ENCODE peak calls at places on chromosomes 3 and 15, in seven cellular contexts. W, Q, B, Z, H, E and C are unnamed samples.

GRCh38 chr15:88974392-88974791 is 61.2 kb upstream of the MFGE8 start:
- DNase-seq in W (no peak), Q (no peak), B (no peak), Z (no peak), H (no peak), E (no peak), C (no peak)

GRCh38 chr3:52237006-52237658 is 1.8 kb downstream of the TWF2 start:
- DNase-seq in W (no peak), Q (no peak), B (no peak), Z (no peak), H (no peak), E (no peak), C (no peak)

GRCh38 chr3:36969540-36970432 is 23.1 kb downstream of the EPM2AIP1 start:
- DNase-seq in W (peak; percentile 73), Q (no peak), B (no peak), Z (peak; percentile 80), H (peak; percentile 94), E (peak; percentile 88), C (no peak)

GRCh38 chr15:38085931-38086562 is 151.6 kb downstream of the TMCO5A start:
- DNase-seq in W (no peak), Q (no peak), B (no peak), Z (peak; percentile 36), H (no peak), E (no peak), C (no peak)

GRCh38 chr3:8445861-8446260 is 55.8 kb upstream of the LMCD1 start:
- DNase-seq in W (no peak), Q (no peak), B (no peak), Z (no peak), H (no peak), E (no peak), C (no peak)

GRCh38 chr15:47788685-47789084 is 71.4 kb downstream of the SEMA6D start:
- DNase-seq in W (no peak), Q (no peak), B (no peak), Z (no peak), H (no peak), E (no peak), C (no peak)

GRCh38 chr3:144028798-144029411 is 57.3 kb downstream of the DIPK2A start:
- DNase-seq in W (no peak), Q (no peak), B (no peak), Z (peak; percentile 72), H (no peak), E (no peak), C (no peak)

GRCh38 chr3:49617390-49618013 is 56.6 kb upstream of the APEH start:
- DNase-seq in W (no peak), Q (no peak), B (no peak), Z (no peak), H (no peak), E (no peak), C (no peak)

GRCh38 chr15:91970142-91970541 is 116.6 kb downstream of the SLCO3A1 start:
- DNase-seq in W (no peak), Q (no peak), B (no peak), Z (no peak), H (no peak), E (no peak), C (no peak)

GRCh38 chr15:98547741-98548166 is 100.6 kb upstream of the IGF1R start:
- DNase-seq in W (no peak), Q (no peak), B (no peak), Z (no peak), H (no peak), E (no peak), C (no peak)

GRCh38 chr15:58399737-58400136 is 32.1 kb upstream of the LIPC start:
- DNase-seq in W (no peak), Q (no peak), B (no peak), Z (no peak), H (no peak), E (no peak), C (no peak)

GRCh38 chr3:123449986-123450474 is 1.1 kb upstream of the ADCY5 start:
- DNase-seq in W (no peak), Q (no peak), B (no peak), Z (no peak), H (no peak), E (peak; percentile 79), C (no peak)

GRCh38 chr3:42228796-42229195 is 37.2 kb downstream of the CCK start:
- DNase-seq in W (peak; percentile 20), Q (no peak), B (no peak), Z (no peak), H (peak; percentile 31), E (no peak), C (no peak)

GRCh38 chr3:68256635-68257034 is 602.2 kb upstream of the SUCLG2 start:
- DNase-seq in W (no peak), Q (no peak), B (no peak), Z (no peak), H (no peak), E (peak; percentile 8), C (no peak)

GRCh38 chr3:66133050-66133757 is 87.6 kb upstream of the SLC25A26 start:
- DNase-seq in W (peak; percentile 16), Q (no peak), B (no peak), Z (no peak), H (no peak), E (no peak), C (no peak)

GRCh38 chr15:77992356-77993222 is 84.9 kb downstream of the TBC1D2B start:
- DNase-seq in W (no peak), Q (no peak), B (no peak), Z (peak; percentile 74), H (no peak), E (peak; percentile 52), C (no peak)

GRCh38 chr3:159453036-159453435 is 535.6 kb upstream of the IL12A start:
- DNase-seq in W (no peak), Q (no peak), B (no peak), Z (no peak), H (no peak), E (peak; percentile 8), C (no peak)

GRCh38 chr3:74167926-74168325 is 446.5 kb downstream of the CNTN3 start:
- DNase-seq in W (no peak), Q (no peak), B (no peak), Z (no peak), H (no peak), E (no peak), C (no peak)

GRCh38 chr3:50358927-50359759 is at the start of gene TMEM115:
- DNase-seq in W (peak; percentile 97), Q (peak; percentile 96), B (peak; percentile 98), Z (peak; percentile 93), H (peak; percentile 92), E (peak; percentile 98), C (peak; percentile 87)

GRCh38 chr3:52450489-52451236 is 3.2 kb downstream of the TNNC1 start:
- DNase-seq in W (no peak), Q (no peak), B (no peak), Z (no peak), H (no peak), E (no peak), C (no peak)

GRCh38 chr15:88258021-88258641 is 1.6 kb upstream of the NTRK3 start:
- DNase-seq in W (peak; percentile 8), Q (peak; percentile 16), B (peak; percentile 44), Z (no peak), H (peak; percentile 19), E (peak; percentile 66), C (no peak)

DNA sequence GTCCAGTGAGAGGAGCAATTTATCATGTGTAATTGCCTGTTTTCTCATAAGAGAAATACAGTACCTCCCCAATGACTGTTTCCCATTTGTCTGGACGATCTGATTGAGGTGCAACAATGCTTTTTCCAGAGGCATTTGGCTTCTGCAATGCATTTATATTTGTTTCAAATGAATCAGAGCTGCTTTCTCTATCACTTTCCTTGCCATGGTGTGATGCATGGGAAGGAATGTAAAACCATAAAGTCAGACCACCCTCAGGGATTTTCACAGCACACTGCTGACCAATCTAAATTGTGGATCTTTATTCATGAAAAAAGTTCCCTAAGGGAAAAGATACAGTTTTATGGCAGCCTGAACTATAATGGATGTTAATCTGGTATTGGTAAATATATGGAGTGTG is 333.0 kb downstream of the ZNF385D start:
- DNase-seq in W (no peak), Q (no peak), B (no peak), Z (no peak), H (no peak), E (no peak), C (no peak)
- TF ChIP-seq SIN3A in W (no peak), Q (no peak), B (no peak), Z (no peak), H (no peak), E (no peak), C (no peak)

GRCh38 chr3:131361464-131362421 is 19.8 kb upstream of the NUDT16 start:
- DNase-seq in W (no peak), Q (peak; percentile 98), B (peak; percentile 95), Z (peak; percentile 37), H (peak; percentile 91), E (no peak), C (peak; percentile 67)
- TF ChIP-seq SIN3A in W (no peak), Q (peak; percentile 79), B (peak; percentile 39), Z (no peak), H (no peak), E (no peak), C (no peak)

DNA sequence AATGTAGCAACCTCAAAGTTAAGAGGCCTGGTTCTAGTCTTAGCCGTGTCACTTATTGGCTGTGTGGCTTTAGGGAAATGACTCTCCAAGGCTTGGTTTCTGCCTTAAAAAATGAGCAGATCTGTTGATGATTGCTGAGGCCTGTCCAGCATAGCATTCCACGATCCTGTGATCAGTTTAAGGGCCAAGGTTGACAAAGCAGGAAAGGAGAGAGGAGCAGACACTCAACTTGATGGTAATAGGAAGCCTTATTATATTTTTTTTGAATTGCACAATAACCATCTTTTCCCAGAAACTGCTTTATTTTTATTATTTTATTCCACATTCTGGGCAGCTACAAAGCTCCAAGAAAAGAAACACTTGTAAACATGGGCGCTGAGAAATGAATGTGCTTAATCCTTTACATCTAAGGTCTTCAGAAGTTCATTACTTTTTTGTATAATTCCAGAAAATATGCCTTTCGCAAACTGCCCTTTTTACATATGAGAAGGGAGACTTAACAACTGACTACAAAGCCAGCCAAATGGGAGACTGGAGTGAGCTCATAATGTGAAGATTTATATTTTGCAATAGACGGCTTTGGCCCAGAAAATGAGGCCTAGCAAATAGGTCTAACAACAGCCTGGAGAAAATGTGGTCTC is 241.0 kb downstream of the ATP8B4 start:
- DNase-seq in W (no peak), Q (no peak), B (no peak), Z (no peak), H (no peak), E (no peak), C (no peak)
- TF ChIP-seq SIN3A in W (no peak), Q (no peak), B (no peak), Z (no peak), H (no peak), E (no peak), C (no peak)

DNA sequence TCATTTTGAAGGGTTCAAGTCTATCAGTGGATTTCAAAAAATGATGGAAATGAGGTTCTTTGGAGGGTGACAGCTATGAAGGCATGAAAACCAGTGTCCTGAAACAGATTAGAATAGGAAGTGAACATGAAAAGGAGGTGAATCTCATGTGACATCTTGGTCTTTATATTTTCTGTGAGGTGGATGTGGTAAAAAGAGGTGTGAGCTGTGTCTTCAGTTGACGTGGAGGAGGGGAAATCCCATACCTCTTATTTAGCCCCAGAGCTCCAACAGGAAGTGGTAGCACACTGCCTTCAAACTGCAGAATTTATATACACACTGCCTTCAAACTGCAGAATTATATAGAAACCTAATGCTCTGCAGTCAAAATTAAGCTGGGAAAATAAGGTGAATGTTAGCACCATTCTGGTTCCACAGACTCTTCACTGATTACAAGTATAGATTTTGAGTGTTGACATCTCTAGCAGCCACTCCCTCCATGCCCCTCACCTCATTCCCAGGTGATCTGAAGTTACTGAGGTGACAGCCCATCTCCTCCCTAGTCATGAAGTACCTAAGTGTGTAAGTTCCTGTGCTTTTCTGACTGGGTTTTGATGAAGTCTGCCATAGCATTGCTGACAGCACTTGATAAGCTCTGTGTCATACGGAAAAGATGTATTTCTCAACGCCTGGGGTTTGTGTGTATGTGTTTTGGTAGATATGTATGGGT is 2.6 kb downstream of the RAB8B start:
- DNase-seq in W (no peak), Q (no peak), B (no peak), Z (peak; percentile 87), H (peak; percentile 47), E (no peak), C (no peak)
- TF ChIP-seq SIN3A in W (no peak), Q (no peak), B (no peak), Z (peak; percentile 79), H (no peak), E (no peak), C (no peak)